ENCODE peak calls at places on chromosomes 12 and 14, in four cellular contexts. T, G, H and F are unnamed samples.

GRCh38 chr14:69948311-69948710 is 69.1 kb downstream of the SMOC1 start:
- DNase-seq in H (no peak), G (no peak), T (no peak), F (no peak)

GRCh38 chr12:93645702-93646101 is 31.5 kb upstream of the CRADD start:
- DNase-seq in H (no peak), G (no peak), T (peak), F (no peak)

GRCh38 chr14:102729268-102729667 is 48.0 kb upstream of the TRAF3 start:
- DNase-seq in T (no peak), H (no peak), G (no peak), F (no peak)

GRCh38 chr14:22512106-22512814 is 76.8 kb downstream of the DAD1 start:
- DNase-seq in T (no peak), H (no peak), G (no peak), F (no peak)

GRCh38 chr14:103555559-103556337 is 6.7 kb downstream of the BAG5 start:
- DNase-seq in G (no peak), T (no peak), H (no peak), F (no peak)

GRCh38 chr12:53643232-53643992 is 17.2 kb upstream of the ATF7 start:
- DNase-seq in T (no peak), H (no peak), G (no peak), F (no peak)

GRCh38 chr12:46376579-46376978 is 4.0 kb upstream of the SLC38A2 start:
- DNase-seq in T (no peak), G (no peak), H (no peak), F (no peak)

GRCh38 chr14:100076133-100076532 is 10.9 kb downstream of the EVL start:
- DNase-seq in T (peak), G (no peak), H (no peak), F (peak)

GRCh38 chr14:60179296-60179924 is 14.2 kb upstream of the DHRS7 start:
- DNase-seq in G (no peak), H (no peak), T (peak), F (no peak)

GRCh38 chr12:91813701-91814100 is 331.9 kb downstream of the BTG1 start:
- DNase-seq in G (no peak), T (peak), H (no peak), F (no peak)

GRCh38 chr12:109982211-109982610 is 14.0 kb downstream of the GIT2 start:
- DNase-seq in H (no peak), G (no peak), T (peak), F (no peak)

GRCh38 chr14:76863724-76864407 is 37.7 kb downstream of the LRRC74A start:
- DNase-seq in T (no peak), G (no peak), H (peak), F (no peak)

GRCh38 chr14:100826371-100827139 is 637 bp downstream of the MEG3 start:
- DNase-seq in G (no peak), H (no peak), T (no peak), F (no peak)

GRCh38 chr14:104787736-104788532 is 7.6 kb downstream of the AKT1 start:
- DNase-seq in T (no peak), G (no peak), H (no peak), F (no peak)

GRCh38 chr12:74538491-74539258 is 1.0 kb downstream of the ATXN7L3B start:
- DNase-seq in T (no peak), H (no peak), G (no peak), F (peak)

GRCh38 chr14:100078997-100079561 is 13.9 kb downstream of the EVL start:
- DNase-seq in H (no peak), G (peak), T (peak), F (peak)

GRCh38 chr12:29710104-29710503 is 73.6 kb downstream of the TMTC1 start:
- DNase-seq in T (no peak), G (no peak), H (no peak), F (no peak)

GRCh38 chr12:114476159-114476558 is 70.2 kb upstream of the TBX5 start:
- DNase-seq in T (peak), G (no peak), H (no peak), F (no peak)

GRCh38 chr14:21191809-21192446 is 36.1 kb upstream of the OR5AU1 start:
- DNase-seq in G (peak), T (no peak), H (no peak), F (peak)

GRCh38 chr14:89337161-89337560 is 79.9 kb downstream of the FOXN3 start:
- DNase-seq in G (no peak), H (no peak), T (no peak), F (no peak)

GRCh38 chr12:6235499-6235898 is 35.3 kb downstream of the CD9 start:
- DNase-seq in G (no peak), H (no peak), T (no peak), F (no peak)

GRCh38 chr12:46450279-46450748 is 77.7 kb upstream of the SLC38A2 start:
- DNase-seq in T (no peak), G (no peak), H (no peak), F (peak)

DNA sequence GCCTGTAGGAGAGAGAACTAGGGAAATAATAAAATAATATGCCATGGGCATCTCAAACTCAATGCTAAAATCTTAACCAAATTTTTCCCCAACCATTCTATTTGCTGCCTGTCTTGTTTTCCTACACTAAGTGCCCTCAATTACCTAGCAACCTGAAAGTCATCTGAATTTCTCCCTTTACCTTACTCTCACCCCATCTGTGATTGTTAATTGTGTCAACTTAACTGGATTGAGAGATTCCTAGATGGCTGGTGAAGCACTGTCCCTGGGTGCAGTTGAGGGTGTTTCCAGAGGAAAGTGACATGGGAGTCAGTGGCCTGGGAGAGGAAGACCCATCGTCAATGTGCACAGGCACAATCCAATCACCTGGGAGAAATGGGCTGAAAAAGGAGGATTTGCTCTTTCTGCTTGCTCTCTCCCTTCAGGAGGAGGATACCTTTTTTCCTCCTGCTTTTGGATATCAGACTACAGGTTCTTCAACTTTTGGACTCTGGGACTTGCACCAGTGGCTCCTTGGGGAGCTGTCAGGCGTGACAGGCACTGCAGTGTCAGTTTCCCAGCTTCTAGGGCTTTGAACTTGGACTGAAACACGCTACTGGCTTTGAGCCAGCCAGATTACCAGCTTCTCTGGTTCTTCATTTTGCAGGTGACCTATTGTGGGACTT is 100.1 kb downstream of the PPP1R12A start:
- DNase-seq in G (no peak), T (no peak), H (no peak), F (no peak)
- TF ChIP-seq CHD1 in G (no peak), T (no peak), H (no peak), F (no peak)

GRCh38 chr12:26460361-26460760 is 265.0 kb downstream of the SSPN start:
- DNase-seq in T (no peak), G (no peak), H (no peak), F (no peak)
- TF ChIP-seq CHD1 in T (no peak), G (no peak), H (no peak), F (no peak)

GRCh38 chr12:17110316-17110715 is 504.4 kb upstream of the LMO3 start:
- DNase-seq in H (no peak), G (no peak), T (no peak), F (no peak)

GRCh38 chr12:17108877-17109520 is 503.0 kb upstream of the LMO3 start:
- DNase-seq in G (no peak), T (no peak), H (no peak), F (no peak)
- TF ChIP-seq CHD1 in G (no peak), T (no peak), H (no peak), F (no peak)

GRCh38 chr12:56351325-56351724 is 8.6 kb downstream of the STAT2 start:
- DNase-seq in T (no peak), H (no peak), G (no peak), F (no peak)

GRCh38 chr12:56348776-56349175 is 10.1 kb downstream of the IL23A start:
- DNase-seq in H (no peak), G (no peak), T (no peak), F (no peak)

GRCh38 chr12:56350662-56351061 is 9.2 kb downstream of the STAT2 start:
- DNase-seq in H (no peak), G (no peak), T (no peak), F (no peak)

GRCh38 chr12:56346663-56347062 is 8.0 kb downstream of the IL23A start:
- DNase-seq in G (peak), T (no peak), H (no peak), F (peak)
- TF ChIP-seq CHD1 in G (no peak), T (no peak), H (no peak), F (no peak)

DNA sequence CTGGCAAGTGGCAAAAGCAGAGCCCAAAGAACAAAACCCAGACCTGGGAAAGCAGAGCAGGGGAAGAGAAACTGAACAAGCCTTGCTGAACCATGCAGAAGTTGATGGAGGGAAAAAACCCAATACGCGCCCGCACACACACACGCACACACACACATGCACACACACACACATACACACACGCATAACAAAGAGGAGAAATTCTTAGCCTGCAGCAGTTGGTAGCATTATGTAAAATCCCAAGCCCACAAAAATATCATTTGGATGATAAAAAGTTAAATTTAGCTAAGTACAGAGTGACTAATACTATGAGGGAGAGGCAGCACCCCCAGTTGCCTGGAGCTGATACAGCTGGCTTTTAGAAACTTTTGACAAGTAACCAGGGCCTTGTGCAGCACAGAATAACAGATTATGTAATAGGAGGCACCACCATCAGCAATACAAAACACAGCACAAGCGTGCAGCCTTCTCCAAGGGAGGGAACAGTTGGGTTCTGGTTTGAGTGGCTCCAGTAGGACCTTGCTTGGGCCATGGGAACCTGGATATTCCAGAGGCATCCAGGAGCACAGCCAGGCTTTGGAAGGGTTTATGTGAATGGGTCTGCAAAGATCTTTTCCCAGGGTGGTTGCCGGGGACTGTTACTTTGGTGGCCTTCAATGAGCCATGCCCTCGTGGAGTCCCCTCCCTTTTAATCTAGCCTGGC is 35.3 kb downstream of the PITPNM2 start:
- DNase-seq in T (peak), H (peak), G (no peak), F (no peak)
- TF ChIP-seq CHD1 in T (no peak), H (no peak), G (no peak), F (no peak)

DNA sequence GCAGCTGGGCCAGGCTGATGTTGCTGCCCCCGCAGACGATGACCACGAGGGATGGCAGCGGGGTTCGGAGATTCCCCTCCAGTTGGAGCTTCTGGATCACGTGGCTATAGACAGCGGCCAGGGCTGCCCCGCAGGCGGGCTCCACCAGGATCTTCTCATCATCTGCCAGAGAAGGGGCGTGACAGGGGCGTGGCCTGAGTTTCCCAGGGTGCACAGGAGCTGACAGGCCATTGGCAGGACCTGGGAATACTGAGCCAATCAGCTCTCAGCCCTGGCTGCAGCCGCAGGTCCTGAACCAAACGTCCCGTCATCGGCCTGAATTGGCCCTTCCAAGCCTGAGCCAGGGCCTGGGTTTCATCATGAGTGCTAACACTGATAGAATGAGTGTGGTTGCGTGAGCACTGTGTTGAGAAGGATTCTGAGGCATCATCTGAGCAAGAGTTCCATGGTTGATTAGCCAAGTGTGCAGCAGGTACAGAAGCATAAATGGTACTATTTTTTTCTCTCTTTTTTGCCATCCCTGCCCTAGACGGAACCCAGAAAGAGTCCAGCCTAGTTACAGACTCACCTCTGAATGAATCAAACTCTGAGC is 10.6 kb downstream of the SDS start:
- DNase-seq in G (peak), T (no peak), H (peak), F (peak)
- TF ChIP-seq CHD1 in G (no peak), T (no peak), H (no peak), F (no peak)

GRCh38 chr12:95266250-95266649 is 48.6 kb downstream of the VEZT start:
- DNase-seq in H (no peak), G (no peak), T (no peak), F (no peak)
- TF ChIP-seq CHD1 in H (no peak), G (no peak), T (no peak), F (no peak)